ENCODE peak calls at places on chromosomes 3 and 15, in four cellular contexts. J, O, Z and F are unnamed samples.
A peak's percentile ranks its signal among the peaks of the same experiment; 100 is the strongest.

GRCh38 chr15:38411902-38412301 is 42.0 kb upstream of the FAM98B start:
- DNase-seq in J (no peak), O (no peak), Z (no peak), F (no peak)

GRCh38 chr3:12681586-12682371 is 17.9 kb upstream of the RAF1 start:
- DNase-seq in J (peak; percentile 78), O (no peak), Z (no peak), F (no peak)

GRCh38 chr3:165549665-165550064 is 287.6 kb downstream of the BCHE start:
- DNase-seq in J (no peak), O (no peak), Z (peak; percentile 25), F (no peak)

GRCh38 chr15:99212401-99212800 is 37.0 kb downstream of the TTC23 start:
- DNase-seq in J (peak; percentile 47), O (no peak), Z (no peak), F (peak; percentile 53)

GRCh38 chr3:8757551-8758518 is 11.6 kb downstream of the OXTR start:
- DNase-seq in J (peak; percentile 48), O (no peak), Z (peak; percentile 20), F (no peak)

GRCh38 chr15:99966815-99967214 is 233.6 kb upstream of the LYSMD4 start:
- DNase-seq in J (no peak), O (no peak), Z (no peak), F (no peak)

GRCh38 chr3:23629181-23629893 is 176.4 kb upstream of the UBE2E1 start:
- DNase-seq in J (peak; percentile 71), O (no peak), Z (no peak), F (peak; percentile 70)

GRCh38 chr3:16945330-16945729 is 60.6 kb downstream of the PLCL2 start:
- DNase-seq in J (peak; percentile 15), O (no peak), Z (no peak), F (no peak)

GRCh38 chr15:73691398-73691797 is 7.2 kb downstream of the CD276 start:
- DNase-seq in J (peak; percentile 77), O (no peak), Z (peak; percentile 86), F (peak; percentile 94)

GRCh38 chr3:106329505-106329904 is 460.7 kb upstream of the CBLB start:
- DNase-seq in J (peak; percentile 62), O (no peak), Z (no peak), F (no peak)

GRCh38 chr15:52336530-52336929 is 40.9 kb upstream of the MYO5C start:
- DNase-seq in J (no peak), O (no peak), Z (no peak), F (no peak)

GRCh38 chr15:71325461-71325860 is 210.2 kb downstream of the THSD4 start:
- DNase-seq in J (peak; percentile 55), O (no peak), Z (no peak), F (no peak)

GRCh38 chr3:172848910-172849309 is 98.4 kb downstream of the ECT2 start:
- DNase-seq in J (peak; percentile 10), O (no peak), Z (no peak), F (no peak)

GRCh38 chr3:129239992-129240391 is 9.4 kb upstream of the COPG1 start:
- DNase-seq in J (no peak), O (no peak), Z (peak; percentile 37), F (peak; percentile 34)

GRCh38 chr3:189311521-189311920 is 139.8 kb downstream of the TPRG1 start:
- DNase-seq in J (no peak), O (no peak), Z (no peak), F (no peak)

GRCh38 chr3:146543461-146544012 is 870 bp downstream of the PLSCR1 start:
- DNase-seq in J (peak; percentile 16), O (no peak), Z (no peak), F (no peak)

GRCh38 chr3:23807161-23808015 is 1.6 kb downstream of the UBE2E1 start:
- DNase-seq in J (peak; percentile 51), O (no peak), Z (no peak), F (peak; percentile 50)

GRCh38 chr3:37229291-37229690 is 54.9 kb upstream of the LRRFIP2 start:
- DNase-seq in J (no peak), O (no peak), Z (no peak), F (no peak)

GRCh38 chr15:59352189-59352588 is 20.5 kb downstream of the MYO1E start:
- DNase-seq in J (no peak), O (no peak), Z (no peak), F (no peak)

GRCh38 chr15:33968224-33968623 is at the start of gene CHRM5:
- DNase-seq in J (no peak), O (no peak), Z (no peak), F (no peak)

GRCh38 chr3:15387171-15387581 is 40.2 kb downstream of the METTL6 start:
- DNase-seq in J (peak; percentile 27), O (no peak), Z (no peak), F (no peak)

GRCh38 chr15:68154923-68155559 is 50.1 kb downstream of the CALML4 start:
- DNase-seq in J (peak; percentile 70), O (peak; percentile 5), Z (no peak), F (peak; percentile 66)

GRCh38 chr3:14440531-14441239 is 38.3 kb downstream of the SLC6A6 start:
- DNase-seq in J (peak; percentile 48), O (no peak), Z (peak; percentile 69), F (peak; percentile 89)

GRCh38 chr3:134832585-134832984 is 37.5 kb downstream of the EPHB1 start:
- DNase-seq in J (no peak), O (no peak), Z (no peak), F (no peak)

GRCh38 chr3:183435701-183436100 is 7.3 kb upstream of the MCF2L2 start:
- DNase-seq in J (no peak), O (no peak), Z (no peak), F (peak; percentile 65)

GRCh38 chr3:15264486-15264885 is 58.4 kb downstream of the CAPN7 start:
- DNase-seq in J (no peak), O (no peak), Z (no peak), F (no peak)

GRCh38 chr15:47732243-47732642 is 14.9 kb downstream of the SEMA6D start:
- DNase-seq in J (no peak), O (no peak), Z (no peak), F (no peak)
- H3K56ac ChIP-seq in J (no peak overlapping the region), O (no peak overlapping the region), Z (no peak overlapping the region), F (no peak overlapping the region)

DNA sequence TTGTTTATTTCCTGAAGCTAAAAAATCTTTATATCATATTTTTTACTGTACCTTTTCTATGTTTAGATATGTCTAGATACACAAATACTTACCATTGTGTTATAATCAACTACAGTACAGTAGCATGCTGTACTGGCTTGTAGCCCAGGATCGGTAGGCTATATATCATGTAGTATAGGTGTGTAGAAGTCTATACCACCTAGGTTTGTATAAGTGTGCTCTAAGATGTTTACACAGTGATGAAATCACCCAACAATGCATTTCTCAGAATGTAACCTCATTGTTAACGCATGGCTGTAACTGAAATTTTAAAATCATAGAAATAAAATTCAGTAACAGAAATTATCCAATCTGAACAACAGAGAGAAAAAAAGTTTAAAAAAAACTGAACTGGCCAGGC is 43.2 kb downstream of the EIF3J start:
- DNase-seq in J (no peak), O (no peak), Z (no peak), F (no peak)
- H3K56ac ChIP-seq in J (no peak overlapping the region), O (no peak overlapping the region), Z (no peak overlapping the region), F (no peak overlapping the region)

DNA sequence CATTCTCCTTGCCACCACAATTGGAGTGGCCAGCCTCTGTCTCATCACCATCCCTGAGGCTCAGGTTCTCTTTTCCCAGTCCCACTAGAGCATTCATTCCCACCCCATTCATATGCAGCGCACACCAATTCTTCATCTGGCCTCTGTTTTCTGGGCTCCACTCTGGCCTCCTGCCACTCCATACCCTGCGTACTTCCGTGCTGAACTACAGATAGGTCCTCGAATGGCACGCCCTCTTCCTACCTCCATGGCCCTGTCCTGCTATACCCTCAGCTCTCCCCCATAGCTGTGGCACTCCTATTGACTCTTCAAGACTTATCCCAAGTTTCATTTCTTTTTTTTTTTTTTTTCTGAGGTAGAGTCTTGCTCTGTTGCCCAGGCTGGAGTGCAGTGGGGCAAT is 25.9 kb downstream of the PAQR5 start:
- DNase-seq in J (no peak), O (no peak), Z (no peak), F (no peak)
- H3K56ac ChIP-seq in J (no peak overlapping the region), O (no peak overlapping the region), Z (no peak overlapping the region), F (no peak overlapping the region)

DNA sequence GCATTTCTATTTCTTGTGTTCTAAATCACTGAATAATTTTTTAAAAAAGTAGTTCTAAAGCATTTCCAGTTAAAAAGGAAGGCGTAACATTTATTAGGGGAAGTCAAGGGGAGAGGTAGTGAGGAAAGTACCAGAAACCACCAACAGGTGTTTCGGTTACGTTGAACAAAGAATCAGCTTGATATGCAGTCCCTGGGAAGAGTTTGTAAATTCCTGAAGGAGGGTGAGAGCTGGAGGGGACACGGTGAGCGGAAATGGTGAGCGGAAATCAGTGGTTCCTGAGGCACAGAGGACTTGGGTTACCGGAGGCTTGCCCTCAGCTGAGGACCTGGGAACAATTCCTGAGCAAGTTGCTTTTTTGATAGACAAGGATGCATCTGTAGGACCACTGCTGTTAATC is 17.8 kb downstream of the MAP2K1 start:
- DNase-seq in J (no peak), O (peak; percentile 66), Z (peak; percentile 89), F (peak; percentile 96)
- H3K56ac ChIP-seq in J (no peak overlapping the region), O (no peak overlapping the region), Z (no peak overlapping the region), F (no peak overlapping the region)

GRCh38 chr3:10453764-10454163 is 51.6 kb downstream of the ATP2B2 start:
- DNase-seq in J (no peak), O (no peak), Z (no peak), F (no peak)
- H3K56ac ChIP-seq in J (no peak overlapping the region), O (no peak overlapping the region), Z (no peak overlapping the region), F (no peak overlapping the region)

GRCh38 chr3:144287001-144287400 is 315.4 kb downstream of the DIPK2A start:
- DNase-seq in J (no peak), O (no peak), Z (no peak), F (no peak)
- H3K56ac ChIP-seq in J (no peak overlapping the region), O (no peak overlapping the region), Z (no peak overlapping the region), F (no peak overlapping the region)